ENCODE peak calls at places on chromosomes 7 and 10, in eight cellular contexts. R is NCI-H1930, P is HS-5, D is T-helper 9 cell, Q is NCI-H748 treated with DMSO at 0.1 percent for 48 hours, J is mammary epithelial cell, B is COR-L47, K is psoas muscle. I is an unnamed sample.
A peak's percentile ranks its signal among the peaks of the same experiment; 100 is the strongest.

GRCh38 chr10:43878386-43878785 is 229.7 kb upstream of the ZNF32 start:
- DNase-seq in Q (no peak), J (no peak), K (no peak), D (no peak), B (no peak), R (no peak), P (no peak), I (no peak)

GRCh38 chr7:108202743-108203142 is 72.6 kb upstream of the LAMB4 start:
- DNase-seq in B (no peak), P (no peak), K (no peak), J (no peak), D (no peak), R (no peak), Q (no peak), I (no peak)

GRCh38 chr10:79404690-79405131 is 40.7 kb downstream of the ZCCHC24 start:
- DNase-seq in B (no peak), K (no peak), P (no peak), R (no peak), J (no peak), Q (no peak), D (no peak), I (no peak)

GRCh38 chr10:71582019-71582418 is 137.6 kb downstream of the C10orf105 start:
- DNase-seq in B (no peak), Q (no peak), J (no peak), P (no peak), R (no peak), D (no peak), K (no peak), I (no peak)

GRCh38 chr10:4568731-4569130 is 257.3 kb upstream of the AKR1E2 start:
- DNase-seq in D (no peak), K (no peak), R (no peak), Q (no peak), B (no peak), P (no peak), J (no peak), I (no peak)

GRCh38 chr10:98556061-98556460 is 109.3 kb upstream of the HPS1 start:
- DNase-seq in R (no peak), K (no peak), J (no peak), P (no peak), D (no peak), B (no peak), Q (no peak), I (no peak)

GRCh38 chr10:44801383-44802327 is 109.5 kb upstream of the TMEM72 start:
- DNase-seq in D (no peak), P (peak; percentile 24), B (peak; percentile 63), Q (peak; percentile 10), J (peak; percentile 78), R (no peak), K (peak; percentile 61), I (no peak)

GRCh38 chr10:127990846-127991542 is 84.1 kb downstream of the PTPRE start:
- DNase-seq in Q (no peak), B (no peak), R (no peak), J (peak; percentile 91), P (peak; percentile 80), D (no peak), K (no peak), I (no peak)

GRCh38 chr10:16950686-16951681 is 133.8 kb upstream of the RSU1 start:
- DNase-seq in K (no peak), B (no peak), J (peak; percentile 27), P (no peak), Q (no peak), D (no peak), R (no peak), I (peak; percentile 16)

GRCh38 chr10:3548096-3548495 is 236.9 kb downstream of the KLF6 start:
- DNase-seq in P (no peak), J (no peak), Q (no peak), D (no peak), B (no peak), K (no peak), R (no peak), I (no peak)

GRCh38 chr7:91330378-91331295 is 66.4 kb downstream of the FZD1 start:
- DNase-seq in R (no peak), B (no peak), D (no peak), P (no peak), K (no peak), J (no peak), Q (no peak), I (no peak)

GRCh38 chr7:103462358-103462757 is 16.4 kb upstream of the SLC26A5 start:
- DNase-seq in Q (no peak), B (no peak), D (no peak), K (no peak), P (no peak), J (no peak), R (no peak), I (no peak)

GRCh38 chr7:154777023-154777422 is 225.9 kb downstream of the PAXIP1 start:
- DNase-seq in R (no peak), Q (no peak), B (no peak), J (peak; percentile 1), P (no peak), D (no peak), K (no peak), I (no peak)

GRCh38 chr10:2477154-2477553 is 590.2 kb upstream of the PFKP start:
- DNase-seq in B (peak; percentile 27), P (no peak), R (no peak), K (no peak), Q (peak; percentile 37), J (no peak), D (no peak), I (no peak)

GRCh38 chr10:1462521-1462920 is 274.8 kb downstream of the ADARB2 start:
- DNase-seq in P (no peak), K (no peak), R (no peak), Q (no peak), D (no peak), B (no peak), J (no peak), I (no peak)

GRCh38 chr7:98556288-98556687 is 60.8 kb upstream of the NPTX2 start:
- DNase-seq in R (no peak), D (no peak), P (no peak), Q (no peak), B (no peak), J (no peak), K (no peak), I (no peak)

GRCh38 chr7:18469332-18469731 is 26.2 kb upstream of the HDAC9 start:
- DNase-seq in J (no peak), R (no peak), K (no peak), B (no peak), D (no peak), Q (no peak), P (no peak), I (no peak)

GRCh38 chr7:27697861-27698430 is 35.3 kb upstream of the HIBADH start:
- DNase-seq in J (peak; percentile 41), P (no peak), Q (no peak), D (no peak), B (no peak), R (no peak), K (no peak), I (no peak)

GRCh38 chr7:24980695-24981543 is 941 bp upstream of the OSBPL3 start:
- DNase-seq in B (no peak), R (no peak), J (peak; percentile 57), K (peak; percentile 18), Q (no peak), P (no peak), D (no peak), I (peak; percentile 39)

I was measured in CD4-positive, alpha-beta T cell.